ENCODE peak calls at places on chromosome 18, in four cellular contexts. K, M, Y and B are unnamed samples.

GRCh38 chr18:44246001-44246400 is 434.7 kb upstream of the SETBP1 start:
- DNase-seq in M (no peak), K (no peak), Y (no peak), B (no peak)

GRCh38 chr18:28801876-28802275 is 624.9 kb upstream of the CDH2 start:
- DNase-seq in M (no peak), K (no peak), Y (no peak), B (no peak)

GRCh38 chr18:4453712-4454547 is 1.2 kb downstream of the DLGAP1 start:
- DNase-seq in K (peak), M (no peak), Y (peak), B (no peak)

GRCh38 chr18:35923939-35924338 is 48.5 kb upstream of the RMP24 start:
- DNase-seq in Y (no peak), K (no peak), M (no peak), B (no peak)

GRCh38 chr18:46939337-46939963 is 22.0 kb downstream of the KATNAL2 start:
- DNase-seq in Y (no peak), M (no peak), K (no peak), B (peak)

GRCh38 chr18:22253676-22254075 is 84.3 kb downstream of the GATA6 start:
- DNase-seq in Y (no peak), K (no peak), M (no peak), B (no peak)

GRCh38 chr18:67783215-67783946 is 266.9 kb upstream of the DSEL start:
- DNase-seq in M (no peak), Y (no peak), K (no peak), B (no peak)

GRCh38 chr18:79529991-79530390 is 134.3 kb downstream of the NFATC1 start:
- DNase-seq in K (no peak), Y (peak), M (no peak), B (no peak)

GRCh38 chr18:59021500-59021899 is 118.2 kb upstream of the SEC11C start:
- DNase-seq in M (no peak), Y (no peak), K (peak), B (no peak)

GRCh38 chr18:56799756-56800155 is 148.6 kb downstream of the WDR7 start:
- DNase-seq in K (no peak), Y (no peak), M (no peak), B (no peak)

GRCh38 chr18:58161659-58162058 is 117.6 kb downstream of the NEDD4L start:
- DNase-seq in K (peak), Y (peak), M (peak), B (no peak)

GRCh38 chr18:8139971-8140406 is 469.2 kb upstream of the RAB12 start:
- DNase-seq in M (no peak), K (no peak), Y (no peak), B (no peak)

GRCh38 chr18:37659906-37660305 is 94.3 kb upstream of the CELF4 start:
- DNase-seq in M (no peak), Y (no peak), K (no peak), B (no peak)

GRCh38 chr18:3538456-3538855 is 88.5 kb downstream of the TGIF1 start:
- DNase-seq in Y (no peak), K (no peak), M (no peak), B (no peak)

GRCh38 chr18:24274822-24275221 is 122.8 kb downstream of the OSBPL1A start:
- DNase-seq in K (no peak), M (no peak), Y (no peak), B (no peak)

GRCh38 chr18:47513036-47513435 is 261.6 kb upstream of the SKOR2 start:
- DNase-seq in K (no peak), Y (no peak), M (no peak), B (no peak)

GRCh38 chr18:4125246-4125938 is 329.7 kb downstream of the DLGAP1 start:
- DNase-seq in K (no peak), Y (no peak), M (no peak), B (no peak)

GRCh38 chr18:27242392-27243047 is 57.4 kb upstream of the CHST9 start:
- DNase-seq in K (no peak), Y (no peak), M (no peak), B (no peak)

GRCh38 chr18:34866310-34866709 is 156.2 kb downstream of the DTNA start:
- DNase-seq in K (no peak), Y (no peak), M (no peak), B (no peak)

GRCh38 chr18:25042641-25043051 is 309.3 kb downstream of the ZNF521 start:
- DNase-seq in M (no peak), K (peak), Y (no peak), B (no peak)

GRCh38 chr18:27605107-27605834 is 420.2 kb upstream of the CHST9 start:
- DNase-seq in Y (peak), K (peak), M (peak), B (peak)

GRCh38 chr18:56910967-56911366 is 235.9 kb upstream of the BOD1L2 start:
- DNase-seq in K (no peak), Y (no peak), M (no peak), B (no peak)

GRCh38 chr18:59950215-59950944 is 50.6 kb downstream of the PMAIP1 start:
- DNase-seq in M (no peak), Y (no peak), K (no peak), B (no peak)

DNA sequence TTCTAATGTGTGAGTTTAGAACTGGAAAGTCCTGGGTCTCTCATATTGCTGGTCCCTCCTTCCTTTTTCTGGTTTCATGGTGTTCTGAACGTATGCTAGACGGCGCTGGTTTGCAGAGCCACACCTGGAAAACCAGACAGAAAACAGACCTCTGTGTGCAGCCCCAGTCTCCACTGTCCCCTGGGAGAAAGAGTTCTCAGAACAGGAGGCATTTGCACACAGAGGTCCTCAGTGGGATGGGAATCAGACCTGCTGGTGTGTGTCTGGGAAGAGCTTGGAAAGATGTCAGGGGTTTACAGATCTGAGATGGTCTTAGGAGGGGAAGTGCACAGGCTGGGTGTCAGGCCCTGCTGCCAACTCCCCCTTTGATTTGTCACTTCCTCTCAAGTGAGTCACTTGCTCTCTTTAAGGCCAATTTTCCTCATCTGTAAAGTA is 14.9 kb upstream of the MBP start:
- DNase-seq in K (no peak), M (no peak), Y (no peak), B (no peak)
- TF ChIP-seq FOXJ3 in K (no peak), M (no peak), Y (no peak), B (no peak)

GRCh38 chr18:39701839-39702238 is 2136.2 kb upstream of the CELF4 start:
- DNase-seq in Y (no peak), K (no peak), M (no peak), B (peak)
- TF ChIP-seq FOXJ3 in Y (no peak), K (no peak), M (no peak), B (peak)

GRCh38 chr18:77061946-77062517 is 70.6 kb downstream of the MBP start:
- DNase-seq in Y (no peak), K (no peak), M (no peak), B (no peak)

GRCh38 chr18:77062518-77063003 is 70.0 kb downstream of the MBP start:
- DNase-seq in Y (no peak), K (no peak), M (no peak), B (no peak)

GRCh38 chr18:77065221-77065981 is 67.2 kb downstream of the MBP start:
- DNase-seq in K (no peak), M (no peak), Y (no peak), B (no peak)

GRCh38 chr18:77061291-77061945 is 71.2 kb downstream of the MBP start:
- DNase-seq in K (no peak), Y (no peak), M (no peak), B (no peak)

DNA sequence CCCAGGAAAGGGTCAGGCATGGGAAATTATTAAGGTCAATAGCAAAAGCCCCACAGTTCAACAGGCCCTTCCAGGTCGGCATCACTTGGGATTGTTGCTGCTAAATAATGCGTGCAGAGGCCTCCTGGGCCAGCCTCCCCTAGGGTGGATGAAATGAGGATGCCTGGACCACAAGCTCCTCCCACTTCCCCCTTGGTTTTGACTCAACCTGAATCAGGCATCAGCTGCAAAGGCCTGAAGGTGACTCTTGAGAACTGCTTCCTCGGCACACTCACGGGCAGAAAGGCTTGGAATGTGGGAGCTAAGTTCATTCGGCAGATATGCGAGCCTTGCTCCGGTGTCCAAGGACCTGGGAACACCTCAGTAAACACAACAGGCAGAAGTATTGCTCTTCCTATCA is 69.3 kb downstream of the MBP start:
- DNase-seq in K (no peak), M (no peak), Y (no peak), B (no peak)
- TF ChIP-seq FOXJ3 in K (no peak), M (no peak), Y (no peak), B (no peak)

DNA sequence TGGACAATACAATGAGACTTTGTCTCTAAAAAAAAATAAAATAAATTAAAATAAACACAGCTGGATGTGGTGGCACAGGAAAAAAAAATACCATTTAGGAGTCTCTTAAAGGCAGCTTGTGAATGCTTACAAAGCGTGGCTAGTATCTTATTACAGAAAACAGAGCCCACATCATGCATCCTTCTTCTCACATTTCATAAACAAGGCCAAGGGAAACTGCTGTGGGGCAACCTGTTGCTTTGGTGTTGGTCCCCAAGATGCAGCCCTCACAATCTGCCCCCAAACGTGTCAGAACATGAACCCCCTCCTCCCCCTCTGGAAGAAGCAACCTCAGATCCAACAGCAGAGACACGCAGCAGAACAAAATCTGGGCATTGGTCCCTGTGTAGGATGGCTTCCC is 2.6 kb downstream of the SLC14A1 start:
- DNase-seq in K (no peak), Y (no peak), M (no peak), B (no peak)
- TF ChIP-seq FOXJ3 in K (no peak), Y (no peak), M (no peak), B (no peak)

GRCh38 chr18:11178951-11179549 is 29.7 kb upstream of the PIEZO2 start:
- DNase-seq in M (no peak), K (no peak), Y (no peak), B (no peak)
- TF ChIP-seq FOXJ3 in M (no peak), K (no peak), Y (no peak), B (no peak)

DNA sequence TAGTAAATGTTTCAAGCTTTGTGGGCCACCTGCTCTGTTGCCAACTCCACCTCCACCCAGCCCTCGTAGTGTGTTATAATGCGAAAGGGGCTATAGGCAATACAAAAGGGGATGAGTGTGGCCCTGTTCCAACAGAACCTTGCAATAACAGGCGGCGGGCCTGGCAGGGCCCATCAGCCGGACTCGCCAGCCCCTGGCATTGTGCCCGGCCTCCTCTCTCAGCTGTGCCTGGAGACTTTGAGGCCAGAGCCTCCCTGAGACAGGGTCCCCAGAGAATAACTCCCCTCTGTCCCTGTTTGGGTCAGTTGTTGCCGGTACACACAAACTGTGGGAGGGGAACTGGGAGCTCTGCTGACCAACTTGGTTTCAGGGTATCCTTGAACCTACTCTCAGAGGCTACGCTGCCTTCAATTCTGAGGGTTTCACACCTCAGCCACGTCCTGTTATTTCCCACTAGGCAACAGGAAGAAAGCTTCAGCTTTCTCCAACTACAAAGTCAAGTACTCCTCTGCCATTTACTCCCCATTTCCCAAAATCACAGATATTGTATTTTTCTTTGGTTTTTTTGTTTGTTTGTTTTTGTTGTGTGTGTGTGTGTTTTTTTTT is 58.0 kb upstream of the ZNF236 start:
- DNase-seq in K (no peak), Y (no peak), M (no peak), B (no peak)
- TF ChIP-seq FOXJ3 in K (no peak), Y (no peak), M (no peak), B (no peak)

GRCh38 chr18:70028734-70029133 is 81.1 kb upstream of the CD226 start:
- DNase-seq in Y (no peak), M (no peak), K (no peak), B (no peak)
- TF ChIP-seq FOXJ3 in Y (no peak), M (no peak), K (no peak), B (no peak)

GRCh38 chr18:73690222-73690621 is 457.4 kb downstream of the FBXO15 start:
- DNase-seq in Y (no peak), K (no peak), M (no peak), B (no peak)
- TF ChIP-seq FOXJ3 in Y (no peak), K (no peak), M (no peak), B (no peak)

GRCh38 chr18:13232060-13232917 is 13.7 kb downstream of the LDLRAD4 start:
- DNase-seq in Y (no peak), M (no peak), K (no peak), B (no peak)
- TF ChIP-seq FOXJ3 in Y (no peak), M (no peak), K (no peak), B (no peak)

GRCh38 chr18:62499263-62499650 is 23.6 kb upstream of the ZCCHC2 start:
- DNase-seq in M (no peak), K (no peak), Y (no peak), B (no peak)

GRCh38 chr18:62497171-62497783 is 25.5 kb upstream of the ZCCHC2 start:
- DNase-seq in M (no peak), Y (no peak), K (no peak), B (no peak)

GRCh38 chr18:62500966-62501591 is 21.7 kb upstream of the ZCCHC2 start:
- DNase-seq in K (no peak), Y (no peak), M (no peak), B (peak)

GRCh38 chr18:62500174-62500573 is 22.7 kb upstream of the ZCCHC2 start:
- DNase-seq in K (no peak), Y (no peak), M (no peak), B (no peak)

GRCh38 chr18:62498616-62499262 is 24.1 kb upstream of the ZCCHC2 start:
- DNase-seq in M (no peak), K (no peak), Y (no peak), B (no peak)
- TF ChIP-seq FOXJ3 in M (no peak), K (no peak), Y (no peak), B (no peak)